ENCODE peak calls at places on chromosomes 3 and 15, in nine cellular contexts. H, R, T, J, Y, X, A, M and V are unnamed samples.

GRCh38 chr3:78659386-78659987 is 1108.3 kb downstream of the ROBO1 start:
- DNase-seq in H (no peak), R (peak; percentile 23), T (no peak), J (peak; percentile 67), Y (no peak), X (peak; percentile 61), A (peak; percentile 67), M (peak; percentile 62), V (peak; percentile 60)

GRCh38 chr3:158260392-158260791 is 150.5 kb downstream of the RSRC1 start:
- DNase-seq in H (no peak), R (no peak), T (no peak), J (no peak), Y (no peak), X (no peak), A (no peak), M (no peak), V (no peak)

GRCh38 chr3:60720696-60721228 is 530.5 kb downstream of the FHIT start:
- DNase-seq in H (no peak), R (no peak), T (no peak), J (peak; percentile 6), Y (no peak), X (no peak), A (no peak), M (peak; percentile 75), V (no peak)

GRCh38 chr15:51251591-51251990 is 86.8 kb downstream of the CYP19A1 start:
- DNase-seq in H (no peak), R (no peak), T (no peak), J (no peak), Y (no peak), X (no peak), A (no peak), M (no peak), V (no peak)

GRCh38 chr3:184602406-184603155 is 41.0 kb downstream of the EPHB3 start:
- DNase-seq in H (no peak), R (no peak), T (no peak), J (no peak), Y (no peak), X (no peak), A (no peak), M (no peak), V (no peak)

GRCh38 chr3:84946240-84946639 is 12.5 kb upstream of the CADM2 start:
- DNase-seq in H (no peak), R (no peak), T (no peak), J (no peak), Y (no peak), X (no peak), A (no peak), M (no peak), V (no peak)

GRCh38 chr3:18424862-18425640 is at the start of gene SATB1:
- DNase-seq in H (peak; percentile 81), R (no peak), T (peak; percentile 50), J (peak; percentile 65), Y (peak; percentile 89), X (peak; percentile 73), A (peak; percentile 75), M (peak; percentile 36), V (peak; percentile 30)

GRCh38 chr3:4824948-4825325 is 154.3 kb upstream of the BHLHE40 start:
- DNase-seq in H (no peak), R (no peak), T (no peak), J (peak; percentile 37), Y (no peak), X (peak; percentile 81), A (peak; percentile 30), M (peak; percentile 89), V (peak; percentile 71)

GRCh38 chr3:64493149-64493548 is 194.7 kb downstream of the ADAMTS9 start:
- DNase-seq in H (no peak), R (no peak), T (no peak), J (no peak), Y (no peak), X (no peak), A (no peak), M (no peak), V (no peak)

GRCh38 chr3:64488938-64489337 is 198.9 kb downstream of the ADAMTS9 start:
- DNase-seq in H (no peak), R (no peak), T (no peak), J (no peak), Y (no peak), X (no peak), A (no peak), M (no peak), V (no peak)

GRCh38 chr3:64490180-64490579 is 197.6 kb downstream of the ADAMTS9 start:
- DNase-seq in H (no peak), R (no peak), T (no peak), J (no peak), Y (no peak), X (no peak), A (no peak), M (no peak), V (no peak)

GRCh38 chr3:64491843-64492242 is 196.0 kb downstream of the ADAMTS9 start:
- DNase-seq in H (no peak), R (no peak), T (no peak), J (no peak), Y (no peak), X (no peak), A (no peak), M (no peak), V (no peak)

DNA sequence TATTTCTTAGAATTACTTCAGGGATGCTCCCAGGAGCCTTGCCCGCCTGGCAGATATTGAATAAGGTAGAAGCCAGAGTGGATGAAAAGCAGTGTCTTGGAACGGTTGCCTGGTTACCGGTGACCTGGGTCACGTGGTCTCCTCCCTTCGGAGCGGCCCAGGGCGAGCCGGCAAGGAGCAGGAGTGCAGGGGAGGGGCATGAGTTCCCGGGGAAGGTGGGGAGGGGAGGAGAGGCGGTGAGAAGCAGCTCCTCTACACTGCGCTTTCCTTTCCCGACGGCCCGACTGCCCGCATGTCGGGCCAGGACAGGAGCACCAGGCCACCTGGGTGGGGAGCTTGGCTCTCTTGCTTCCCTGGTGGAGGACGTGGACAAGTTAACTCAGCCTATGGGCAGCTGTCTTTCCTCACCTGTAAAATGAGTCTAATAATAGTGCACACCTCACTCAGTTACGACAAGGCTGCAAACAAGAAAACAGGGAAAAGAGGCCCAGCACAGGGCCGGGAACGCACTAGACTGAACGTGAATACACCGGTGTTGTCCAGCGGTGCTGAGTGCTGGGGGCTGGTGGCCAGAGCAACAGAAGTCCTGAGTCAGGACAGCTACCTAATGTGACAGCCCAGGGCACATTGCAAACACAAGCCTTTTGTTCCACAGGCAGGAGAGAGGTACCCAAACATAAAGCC is 198.3 kb downstream of the ADAMTS9 start:
- DNase-seq in H (peak; percentile 62), R (no peak), T (no peak), J (no peak), Y (no peak), X (no peak), A (peak; percentile 15), M (no peak), V (no peak)
- TF ChIP-seq CTCF in H (no peak), R (no peak), T (no peak), J (no peak), Y (no peak), X (no peak), A (no peak), M (no peak), V (no peak)

GRCh38 chr15:57792729-57793449 is 86.4 kb downstream of the POLR2M start:
- DNase-seq in H (no peak), R (no peak), T (no peak), J (no peak), Y (no peak), X (no peak), A (no peak), M (no peak), V (no peak)

GRCh38 chr15:57795261-57795660 is 88.7 kb downstream of the POLR2M start:
- DNase-seq in H (no peak), R (no peak), T (no peak), J (no peak), Y (no peak), X (no peak), A (peak; percentile 12), M (no peak), V (no peak)

GRCh38 chr15:57797145-57797544 is 90.6 kb downstream of the POLR2M start:
- DNase-seq in H (no peak), R (no peak), T (no peak), J (no peak), Y (no peak), X (no peak), A (no peak), M (no peak), V (no peak)

GRCh38 chr15:57797608-57798267 is 91.2 kb downstream of the POLR2M start:
- DNase-seq in H (no peak), R (no peak), T (no peak), J (no peak), Y (no peak), X (no peak), A (no peak), M (no peak), V (no peak)
- H3K4me3 ChIP-seq in H (no peak overlapping the region), R (no peak overlapping the region), T (no peak overlapping the region), J (no peak overlapping the region), Y (no peak overlapping the region), X (no peak overlapping the region), A (no peak overlapping the region), M (no peak overlapping the region), V (no peak overlapping the region)

GRCh38 chr3:49273825-49274532 is 3.1 kb downstream of the C3orf62 start:
- DNase-seq in H (no peak), R (no peak), T (no peak), J (no peak), Y (no peak), X (no peak), A (no peak), M (no peak), V (no peak)

GRCh38 chr3:49279376-49279775 is 2.3 kb upstream of the C3orf62 start:
- DNase-seq in H (no peak), R (no peak), T (no peak), J (no peak), Y (no peak), X (no peak), A (peak; percentile 62), M (peak; percentile 66), V (peak; percentile 57)

GRCh38 chr3:49277357-49277723 is 308 bp upstream of the C3orf62 start:
- DNase-seq in H (no peak), R (no peak), T (no peak), J (no peak), Y (no peak), X (no peak), A (no peak), M (peak; percentile 34), V (peak; percentile 60)

GRCh38 chr3:49278548-49278947 is 1.5 kb upstream of the C3orf62 start:
- DNase-seq in H (no peak), R (no peak), T (no peak), J (no peak), Y (no peak), X (no peak), A (no peak), M (peak; percentile 46), V (peak; percentile 47)

GRCh38 chr3:49276475-49277356 is at the start of gene C3orf62:
- DNase-seq in H (peak; percentile 94), R (peak; percentile 47), T (peak; percentile 49), J (peak; percentile 82), Y (peak; percentile 95), X (peak; percentile 84), A (peak; percentile 91), M (peak; percentile 78), V (peak; percentile 86)
- TF ChIP-seq CTCF in H (no peak), R (no peak), T (no peak), J (no peak), Y (no peak), X (no peak), A (no peak), M (no peak), V (no peak)

DNA sequence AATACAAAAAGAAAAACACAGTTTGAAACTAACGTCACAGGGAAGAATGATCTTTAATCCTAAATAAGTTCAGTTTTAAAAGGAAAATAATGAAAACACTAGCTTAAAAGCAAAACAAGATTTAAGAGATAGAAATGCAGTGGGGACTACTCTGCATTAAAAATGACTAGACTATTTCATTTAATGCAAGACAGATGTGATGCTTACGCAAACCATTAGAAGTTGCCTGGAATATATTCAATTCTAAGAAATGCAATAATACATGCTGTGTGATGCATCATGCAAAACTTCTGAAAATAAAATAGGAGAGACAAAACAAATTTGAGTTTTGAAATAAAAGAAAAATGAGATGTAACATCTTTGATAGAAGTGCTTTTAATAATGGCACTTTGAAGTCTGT is 97.6 kb upstream of the STRIT1 start:
- DNase-seq in H (no peak), R (no peak), T (no peak), J (peak; percentile 65), Y (no peak), X (peak; percentile 43), A (peak; percentile 42), M (peak; percentile 92), V (peak; percentile 88)
- H3K4me3 ChIP-seq in H (no peak overlapping the region), R (no peak overlapping the region), T (no peak overlapping the region), J (no peak overlapping the region), Y (no peak overlapping the region), X (no peak overlapping the region), A (no peak overlapping the region), M (no peak overlapping the region), V (no peak overlapping the region)